ENCODE peak calls at places on chromosomes 16 and 17, in six cellular contexts. V is CD8-positive, alpha-beta memory T cell; R is stimulated activated CD8-positive, alpha-beta memory T cell treated with anti-CD3 and anti-CD28 coated beads, Interleukin-4, amount 100 ng/mL, for 1 hour; M is A673; N is pons; F is fibroblast of lung. W is an unnamed sample.

GRCh38 chr16:83552193-83552592 is 255.6 kb upstream of the HSBP1 start:
- DNase-seq in V (no peak), R (no peak), M (peak), N (no peak), F (peak), W (no peak)

GRCh38 chr16:26247063-26247462 is 555.3 kb downstream of the HS3ST4 start:
- DNase-seq in V (no peak), R (no peak), M (no peak), N (no peak), F (no peak), W (no peak)

GRCh38 chr17:30947796-30948195 is 23.0 kb upstream of the RNF135 start:
- DNase-seq in V (no peak), R (no peak), M (no peak), N (no peak), F (no peak), W (no peak)

GRCh38 chr16:11316331-11317015 is 28.8 kb upstream of the RMI2 start:
- DNase-seq in V (no peak), R (no peak), M (no peak), N (no peak), F (peak), W (no peak)

GRCh38 chr16:3023415-3023668 is 400 bp downstream of the HCFC1R1 start:
- DNase-seq in V (peak), R (no peak), M (peak), N (peak), F (no peak), W (peak)

GRCh38 chr16:14205666-14206065 is 134.5 kb downstream of the MRTFB start:
- DNase-seq in V (no peak), R (no peak), M (no peak), N (no peak), F (no peak), W (no peak)

GRCh38 chr16:23245268-23245667 is 56.8 kb upstream of the SCNN1B start:
- DNase-seq in V (no peak), R (no peak), M (no peak), N (no peak), F (no peak), W (no peak)

GRCh38 chr17:75271955-75272847 is 1.2 kb upstream of the MIF4GD start:
- DNase-seq in V (no peak), R (no peak), M (no peak), N (no peak), F (peak), W (no peak)

GRCh38 chr16:73361061-73361460 is 313.1 kb upstream of the ZFHX3 start:
- DNase-seq in V (no peak), R (no peak), M (no peak), N (no peak), F (no peak), W (no peak)

GRCh38 chr17:64115871-64116534 is 13.9 kb downstream of the ERN1 start:
- DNase-seq in V (no peak), R (no peak), M (no peak), N (no peak), F (peak), W (no peak)

W was measured in GOT3.